ENCODE peak calls at places on chromosomes 5 and 9, in six cellular contexts. A is ELR; V is stimulated activated naive CD4-positive, alpha-beta T cell treated with Interleukin-2 at 50 U/mL for 16 hours; E is AG09309; G is H7; W is CD8-positive, alpha-beta T cell. L is an unnamed sample.

GRCh38 chr5:58231041-58231440 is 228.8 kb downstream of the PLK2 start:
- DNase-seq in A (no peak), V (no peak), E (no peak), G (no peak), W (no peak), L (no peak)

GRCh38 chr5:68033961-68034581 is 181.5 kb upstream of the PIK3R1 start:
- DNase-seq in A (no peak), V (no peak), E (no peak), G (no peak), W (no peak), L (no peak)

GRCh38 chr9:99578666-99579065 is 243.0 kb upstream of the NR4A3 start:
- DNase-seq in A (no peak), V (no peak), E (no peak), G (no peak), W (no peak), L (no peak)

GRCh38 chr5:68122439-68122906 is 93.1 kb upstream of the PIK3R1 start:
- DNase-seq in A (no peak), V (no peak), E (no peak), G (no peak), W (no peak), L (no peak)

GRCh38 chr5:72300590-72301339 is 19.3 kb downstream of the MRPS27 start:
- DNase-seq in A (no peak), V (no peak), E (no peak), G (no peak), W (no peak), L (no peak)

GRCh38 chr5:95962785-95963184 is 1.1 kb upstream of the ELL2 start:
- DNase-seq in A (peak; percentile 8), V (no peak), E (no peak), G (peak; percentile 38), W (no peak), L (peak; percentile 48)

GRCh38 chr9:135369401-135369800 is 110.2 kb upstream of the PPP1R26 start:
- DNase-seq in A (no peak), V (no peak), E (no peak), G (no peak), W (no peak), L (no peak)

GRCh38 chr9:37528652-37529072 is 42.9 kb downstream of the POLR1E start:
- DNase-seq in A (no peak), V (peak; percentile 40), E (no peak), G (no peak), W (no peak), L (no peak)

GRCh38 chr5:156147948-156148285 is 179.0 kb upstream of the SGCD start:
- DNase-seq in A (no peak), V (no peak), E (peak; percentile 7), G (no peak), W (no peak), L (no peak)

GRCh38 chr5:161098516-161098915 is 246.5 kb upstream of the ATP10B start:
- DNase-seq in A (no peak), V (no peak), E (no peak), G (no peak), W (no peak), L (no peak)

GRCh38 chr5:108148715-108149139 is 233.2 kb downstream of the FBXL17 start:
- DNase-seq in A (peak; percentile 56), V (no peak), E (peak; percentile 25), G (peak; percentile 4), W (no peak), L (peak; percentile 16)

GRCh38 chr5:1466631-1467265 is 21.5 kb upstream of the SLC6A3 start:
- DNase-seq in A (no peak), V (no peak), E (no peak), G (no peak), W (no peak), L (peak; percentile 14)

GRCh38 chr5:170444969-170445505 is 55.9 kb upstream of the KCNMB1 start:
- DNase-seq in A (no peak), V (no peak), E (no peak), G (no peak), W (no peak), L (no peak)

GRCh38 chr5:151315998-151316597 is 12.5 kb upstream of the SLC36A3 start:
- DNase-seq in A (peak; percentile 77), V (peak; percentile 47), E (peak; percentile 27), G (peak; percentile 72), W (peak; percentile 9), L (peak; percentile 84)

GRCh38 chr5:177494356-177495195 is 2.8 kb downstream of the PDLIM7 start:
- DNase-seq in A (peak; percentile 97), V (no peak), E (no peak), G (peak; percentile 81), W (no peak), L (peak; percentile 49)

GRCh38 chr9:136115206-136115605 is 3.5 kb downstream of the TMEM250 start:
- DNase-seq in A (no peak), V (no peak), E (no peak), G (no peak), W (no peak), L (no peak)

GRCh38 chr5:130715541-130715940 is 449.5 kb downstream of the HINT1 start:
- DNase-seq in A (peak; percentile 59), V (no peak), E (no peak), G (no peak), W (no peak), L (no peak)

GRCh38 chr9:82961504-82962125 is 101.3 kb downstream of the RASEF start:
- DNase-seq in A (peak; percentile 84), V (no peak), E (peak; percentile 23), G (peak; percentile 64), W (no peak), L (peak; percentile 84)

GRCh38 chr9:21836437-21837161 is 34.2 kb downstream of the MTAP start:
- DNase-seq in A (peak; percentile 100), V (no peak), E (peak; percentile 98), G (no peak), W (no peak), L (no peak)

L was measured in iPS-NIHi11.